ENCODE peak calls at places on chromosomes 11 and 22, in eight cellular contexts. Z is A549, F is aorta, P is colonic mucosa, M is mesendoderm, E is sigmoid colon, X is GM23248, I is heart left ventricle. N is an unnamed sample. For H3K4me1, the result is how much of the 10 kb centered on the place peaks cover.

GRCh38 chr11:7555067-7555699 is 41.4 kb downstream of the PPFIBP2 start:
- DNase-seq in Z (no peak), F (no peak), P (peak), M (no peak), E (no peak), X (peak), I (peak), N (no peak)

GRCh38 chr11:2916114-2916891 is 12.9 kb downstream of the PHLDA2 start:
- DNase-seq in Z (no peak), F (no peak), P (no peak), M (no peak), E (no peak), X (no peak), I (no peak), N (no peak)

GRCh38 chr11:134244593-134244992 is 8.6 kb downstream of the THYN1 start:
- DNase-seq in Z (peak), F (no peak), P (no peak), M (peak), E (no peak), X (peak), I (no peak), N (peak)

GRCh38 chr11:119791701-119792151 is 62.7 kb upstream of the NECTIN1 start:
- DNase-seq in Z (peak), F (peak), P (no peak), M (peak), E (peak), X (peak), I (no peak), N (peak)

GRCh38 chr22:47549741-47550340 is 787.4 kb downstream of the TBC1D22A start:
- DNase-seq in Z (no peak), F (peak), P (no peak), M (no peak), E (no peak), X (no peak), I (no peak), N (no peak)

GRCh38 chr11:128890543-128891409 is at the start of gene KCNJ5:
- DNase-seq in Z (peak), F (no peak), P (peak), M (no peak), E (no peak), X (peak), I (peak), N (no peak)

GRCh38 chr11:17369094-17369493 is 17.5 kb downstream of the NCR3LG1 start:
- DNase-seq in Z (no peak), F (no peak), P (no peak), M (no peak), E (no peak), X (no peak), I (no peak), N (no peak)

GRCh38 chr11:11580831-11581492 is 40.8 kb downstream of the GALNT18 start:
- DNase-seq in Z (no peak), F (no peak), P (no peak), M (no peak), E (no peak), X (peak), I (peak), N (no peak)

GRCh38 chr11:86606849-86607481 is 65.5 kb downstream of the ME3 start:
- DNase-seq in Z (peak), F (no peak), P (no peak), M (peak), E (no peak), X (peak), I (no peak), N (no peak)

GRCh38 chr11:86606270-86606848 is 66.1 kb downstream of the ME3 start:
- DNase-seq in Z (no peak), F (no peak), P (no peak), M (no peak), E (no peak), X (no peak), I (no peak), N (no peak)

GRCh38 chr11:86608251-86608799 is 64.1 kb downstream of the ME3 start:
- DNase-seq in Z (peak), F (peak), P (peak), M (peak), E (peak), X (peak), I (peak), N (peak)

GRCh38 chr11:86615495-86615894 is 56.9 kb downstream of the ME3 start:
- DNase-seq in Z (no peak), F (no peak), P (no peak), M (no peak), E (no peak), X (no peak), I (no peak), N (no peak)

DNA sequence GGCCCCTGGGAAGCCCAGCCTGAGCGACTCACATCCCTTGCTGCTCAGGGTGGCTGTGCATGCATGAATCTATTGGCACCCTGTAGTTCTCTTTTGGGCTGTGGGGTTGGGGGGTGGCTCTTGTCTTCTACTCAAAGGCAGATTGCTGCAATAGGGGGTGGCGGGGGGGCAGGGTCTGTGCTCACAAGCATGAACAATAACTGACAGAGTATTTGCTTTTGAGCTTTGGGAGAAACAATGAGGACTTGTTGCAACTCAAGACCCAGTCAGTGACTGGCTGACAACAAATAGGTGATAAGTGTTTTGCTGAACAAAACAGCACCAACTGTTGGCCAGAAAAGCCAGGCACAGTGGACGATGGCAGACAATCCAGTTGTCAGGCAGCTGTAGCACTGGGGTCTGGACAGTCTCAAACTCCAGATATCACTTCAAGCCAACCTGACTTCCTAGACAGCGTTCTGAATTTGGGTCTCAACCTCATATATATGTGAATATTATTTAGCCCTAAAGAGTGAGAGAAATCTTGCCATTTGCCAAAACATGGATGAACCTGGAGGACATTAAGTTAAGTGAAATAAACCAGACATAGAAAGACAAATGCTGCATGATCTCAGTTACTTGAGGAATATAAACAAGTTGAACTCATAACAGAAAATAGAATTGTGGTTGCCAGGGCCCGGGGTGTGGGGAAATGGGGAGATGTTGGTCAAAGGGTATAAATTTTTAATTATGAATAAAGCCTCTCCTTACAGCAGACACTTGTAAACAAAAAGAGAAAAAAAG is 61.7 kb downstream of the ME3 start:
- DNase-seq in Z (no peak), F (no peak), P (no peak), M (peak), E (peak), X (peak), I (no peak), N (no peak)
- H3K4me1 ChIP-seq in Z (under half), F (under half), P (under half), M (under half), E (under half), X (under half), I (under half), N (under half)

GRCh38 chr11:130216221-130216550 is 56.6 kb downstream of the ST14 start:
- DNase-seq in Z (no peak), F (no peak), P (no peak), M (no peak), E (no peak), X (no peak), I (no peak), N (no peak)
- H3K4me1 ChIP-seq in Z (under half), F (under half), P (under half), M (under half), E (under half), X (under half), I (under half), N (under half)

GRCh38 chr11:47514825-47515647 is 37.9 kb downstream of the CELF1 start:
- DNase-seq in Z (peak), F (no peak), P (no peak), M (peak), E (no peak), X (peak), I (no peak), N (no peak)

GRCh38 chr11:47512701-47513100 is 40.2 kb downstream of the CELF1 start:
- DNase-seq in Z (no peak), F (no peak), P (no peak), M (peak), E (no peak), X (no peak), I (no peak), N (no peak)

GRCh38 chr11:47508595-47509555 is 44.1 kb downstream of the CELF1 start:
- DNase-seq in Z (no peak), F (no peak), P (peak), M (peak), E (no peak), X (no peak), I (no peak), N (no peak)

GRCh38 chr11:47510231-47510630 is 42.7 kb downstream of the CELF1 start:
- DNase-seq in Z (no peak), F (no peak), P (no peak), M (no peak), E (no peak), X (peak), I (no peak), N (no peak)

DNA sequence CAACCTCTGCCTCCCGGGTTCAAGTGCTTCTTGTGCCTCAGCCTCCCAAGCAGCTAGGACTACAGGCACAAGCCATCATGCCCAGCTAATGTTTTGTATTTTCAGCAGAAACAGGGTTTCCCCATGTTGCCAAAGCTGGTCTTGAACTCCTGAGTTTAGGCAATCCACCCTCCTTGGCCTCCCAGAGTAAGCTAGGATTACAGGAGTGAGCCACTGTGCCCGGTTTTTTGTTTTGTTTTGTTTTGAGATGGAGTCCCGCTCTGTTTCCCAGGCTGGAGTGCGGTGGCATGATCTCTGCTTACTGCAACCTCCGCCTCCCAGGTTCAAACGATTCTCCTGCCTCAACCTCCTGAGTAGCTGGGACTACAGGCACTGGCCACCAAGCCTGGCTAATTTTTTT is 41.0 kb downstream of the CELF1 start:
- DNase-seq in Z (no peak), F (no peak), P (no peak), M (no peak), E (no peak), X (no peak), I (no peak), N (no peak)
- H3K4me1 ChIP-seq in Z (half or more), F (under half), P (under half), M (under half), E (half or more), X (under half), I (half or more), N (under half)

GRCh38 chr11:82450996-82451395 is 282.7 kb downstream of the FAM181B start:
- DNase-seq in Z (no peak), F (no peak), P (no peak), M (no peak), E (no peak), X (no peak), I (no peak), N (no peak)
- H3K4me1 ChIP-seq in Z (under half), F (under half), P (under half), M (under half), E (under half), X (under half), I (under half), N (under half)

GRCh38 chr22:20943104-20943933 is 23.7 kb upstream of the AIFM3 start:
- DNase-seq in Z (no peak), F (peak), P (no peak), M (no peak), E (no peak), X (no peak), I (no peak), N (no peak)
- H3K4me1 ChIP-seq in Z (under half), F (under half), P (under half), M (under half), E (under half), X (under half), I (half or more), N (under half)

GRCh38 chr11:114125531-114125930 is 66.0 kb downstream of the ZBTB16 start:
- DNase-seq in Z (no peak), F (no peak), P (no peak), M (no peak), E (peak), X (no peak), I (no peak), N (no peak)
- H3K4me1 ChIP-seq in Z (under half), F (under half), P (under half), M (under half), E (half or more), X (under half), I (half or more), N (under half)

GRCh38 chr11:118049771-118050170 is 27.1 kb upstream of the TMPRSS4 start:
- DNase-seq in Z (no peak), F (no peak), P (no peak), M (no peak), E (no peak), X (no peak), I (no peak), N (no peak)

GRCh38 chr11:118051611-118052461 is 25.0 kb upstream of the TMPRSS4 start:
- DNase-seq in Z (no peak), F (no peak), P (no peak), M (no peak), E (no peak), X (no peak), I (no peak), N (no peak)

GRCh38 chr11:118051136-118051610 is 25.7 kb upstream of the TMPRSS4 start:
- DNase-seq in Z (no peak), F (no peak), P (no peak), M (no peak), E (no peak), X (no peak), I (no peak), N (no peak)

GRCh38 chr11:118048472-118049370 is 28.2 kb upstream of the TMPRSS4 start:
- DNase-seq in Z (no peak), F (peak), P (no peak), M (no peak), E (no peak), X (no peak), I (no peak), N (no peak)

GRCh38 chr11:118050208-118050891 is 26.5 kb upstream of the TMPRSS4 start:
- DNase-seq in Z (no peak), F (no peak), P (no peak), M (no peak), E (no peak), X (no peak), I (no peak), N (no peak)
- H3K4me1 ChIP-seq in Z (under half), F (under half), P (under half), M (under half), E (under half), X (under half), I (under half), N (under half)

DNA sequence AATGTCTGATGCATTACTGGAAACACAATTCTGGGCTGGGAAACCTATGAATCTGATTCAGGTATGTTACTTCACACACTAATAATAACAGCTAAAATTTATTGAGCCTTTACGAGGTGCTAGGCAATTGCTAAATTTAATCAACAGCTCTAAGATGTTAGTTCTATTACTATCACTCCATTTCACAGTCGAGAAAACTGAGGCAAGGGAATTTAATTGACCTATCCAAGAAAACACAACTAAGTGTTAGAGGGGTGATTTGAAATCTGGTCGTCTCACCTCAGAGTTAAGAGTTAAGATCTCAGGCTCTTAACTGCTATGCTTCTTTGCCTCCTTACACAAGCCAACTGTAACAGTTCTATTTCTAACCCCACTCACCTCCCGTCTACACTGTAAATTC is 8.8 kb downstream of the MAML2 start:
- DNase-seq in Z (no peak), F (no peak), P (no peak), M (no peak), E (no peak), X (no peak), I (no peak), N (no peak)
- H3K4me1 ChIP-seq in Z (under half), F (under half), P (under half), M (under half), E (under half), X (half or more), I (half or more), N (half or more)

N was measured in Caco-2.